ENCODE peak calls at places on chromosomes 1 and 21, in seven cellular contexts. W is choroid plexus epithelial cell, L is uterus, F is left ventricle myocardium inferior, E is thoracic aorta, R is HepG2, V is psoas muscle. U is an unnamed sample.

GRCh38 chr1:107298526-107298925 is 157.7 kb downstream of the NTNG1 start:
- DNase-seq in E (no peak), R (no peak), L (no peak), W (no peak), F (no peak), V (no peak), U (no peak)

GRCh38 chr21:31929548-31929947 is 56.7 kb downstream of the HUNK start:
- DNase-seq in V (no peak), E (no peak), W (no peak), R (peak), L (no peak), F (no peak), U (no peak)

GRCh38 chr1:232162001-232162400 is 467.9 kb downstream of the SIPA1L2 start:
- DNase-seq in F (no peak), L (no peak), E (no peak), W (no peak), V (no peak), R (no peak), U (no peak)

GRCh38 chr1:151371744-151372410 is 628 bp downstream of the SELENBP1 start:
- DNase-seq in R (no peak), V (peak), W (no peak), E (no peak), L (peak), F (peak), U (peak)

GRCh38 chr1:229943148-229943714 is 123.8 kb upstream of the GALNT2 start:
- DNase-seq in L (no peak), E (no peak), W (no peak), V (no peak), F (no peak), R (no peak), U (no peak)

GRCh38 chr1:23470282-23471070 is 13.5 kb downstream of the ASAP3 start:
- DNase-seq in F (peak), E (no peak), V (peak), W (peak), L (peak), R (no peak), U (peak)

GRCh38 chr1:229537894-229538293 is 20.6 kb downstream of the ABCB10 start:
- DNase-seq in L (no peak), E (no peak), F (no peak), W (peak), R (no peak), V (no peak), U (peak)

GRCh38 chr1:75338974-75339483 is 204.8 kb downstream of the LHX8 start:
- DNase-seq in F (no peak), E (no peak), V (no peak), W (no peak), R (no peak), L (no peak), U (no peak)

GRCh38 chr1:198497326-198498220 is 42.9 kb downstream of the ATP6V1G3 start:
- DNase-seq in F (no peak), W (peak), E (no peak), R (no peak), L (no peak), V (no peak), U (peak)

GRCh38 chr1:162373541-162374375 is 2.9 kb downstream of the SPATA46 start:
- DNase-seq in L (no peak), V (no peak), R (no peak), W (peak), F (no peak), E (no peak), U (peak)

GRCh38 chr1:234486858-234487830 is 8.2 kb upstream of the TARBP1 start:
- DNase-seq in L (peak), F (no peak), R (peak), V (no peak), W (peak), E (no peak), U (peak)

GRCh38 chr1:3067671-3068399 is 1.2 kb upstream of the PRDM16 start:
- DNase-seq in F (peak), E (no peak), R (no peak), L (no peak), V (no peak), W (no peak), U (no peak)
- H3K4me3 ChIP-seq in F (peak), E (peak), R (no peak), L (no peak), V (peak), W (no peak), U (no peak)

DNA sequence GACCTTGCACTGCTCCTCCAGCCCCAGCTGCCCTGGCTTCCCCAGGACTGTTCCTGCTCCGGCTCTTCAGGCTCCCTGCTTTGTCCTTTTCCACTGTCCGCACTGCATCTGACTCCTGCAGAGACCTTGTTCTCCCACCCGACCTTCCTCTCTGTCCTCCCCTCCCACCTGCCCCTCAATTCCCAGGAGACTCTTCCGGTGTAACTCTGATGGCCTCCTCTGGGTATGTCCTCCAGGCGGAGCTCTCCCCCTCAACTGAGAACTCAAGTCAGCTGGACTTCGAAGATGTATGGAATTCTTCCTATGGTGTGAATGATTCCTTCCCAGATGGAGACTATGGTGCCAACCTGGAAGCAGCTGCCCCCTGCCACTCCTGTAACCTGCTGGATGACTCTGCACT is 550 bp downstream of the ACKR1 start:
- DNase-seq in W (no peak), R (no peak), V (no peak), F (no peak), L (no peak), E (no peak), U (no peak)
- H3K4me3 ChIP-seq in W (no peak), R (no peak), V (peak), F (peak), L (peak), E (no peak), U (no peak)

GRCh38 chr1:51732701-51733425 is 116.0 kb downstream of the OSBPL9 start:
- DNase-seq in F (no peak), L (no peak), V (no peak), R (no peak), E (no peak), W (no peak), U (no peak)
- H3K4me3 ChIP-seq in F (no peak), L (no peak), V (no peak), R (no peak), E (no peak), W (no peak), U (no peak)

DNA sequence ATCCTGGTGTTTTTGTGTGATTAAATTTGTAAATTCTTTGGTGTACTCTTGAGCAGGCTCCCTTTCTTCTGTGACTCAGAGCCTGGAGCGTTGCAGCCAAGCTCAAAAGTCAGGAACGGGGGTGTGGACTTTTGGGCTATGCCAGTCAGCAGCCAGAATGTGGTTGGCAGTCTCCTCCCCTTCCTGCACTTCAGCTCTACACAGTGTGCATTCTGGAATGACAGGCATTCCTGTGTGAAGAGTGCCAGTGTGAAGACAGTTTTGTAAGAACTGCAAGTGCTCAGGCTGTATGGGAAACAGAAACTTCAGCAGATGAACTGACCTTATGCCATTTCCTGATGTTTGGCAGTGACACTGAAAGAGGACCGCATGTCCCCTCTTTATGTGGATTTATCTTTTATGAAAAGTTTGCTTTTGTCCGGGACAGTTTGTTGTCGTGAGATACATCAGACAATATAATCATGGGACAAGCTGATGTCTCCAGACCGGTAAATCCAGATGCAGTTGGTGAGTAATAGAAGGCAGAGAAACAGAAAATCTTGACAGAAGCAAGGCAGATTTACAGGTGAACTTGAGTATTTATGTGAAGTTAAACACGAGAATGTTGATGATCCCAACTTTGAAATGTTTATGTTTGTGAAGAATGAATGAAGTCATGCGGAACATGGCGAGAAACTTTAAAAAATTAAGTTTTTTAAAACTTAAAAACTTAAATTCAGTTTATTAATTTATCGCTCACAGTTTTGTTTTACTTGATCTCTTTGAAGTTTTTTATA is 67.7 kb upstream of the RCC1 start:
- DNase-seq in R (peak), E (peak), V (peak), W (peak), F (peak), L (peak), U (peak)
- H3K4me3 ChIP-seq in R (peak), E (peak), V (peak), W (peak), F (peak), L (no peak), U (peak)

DNA sequence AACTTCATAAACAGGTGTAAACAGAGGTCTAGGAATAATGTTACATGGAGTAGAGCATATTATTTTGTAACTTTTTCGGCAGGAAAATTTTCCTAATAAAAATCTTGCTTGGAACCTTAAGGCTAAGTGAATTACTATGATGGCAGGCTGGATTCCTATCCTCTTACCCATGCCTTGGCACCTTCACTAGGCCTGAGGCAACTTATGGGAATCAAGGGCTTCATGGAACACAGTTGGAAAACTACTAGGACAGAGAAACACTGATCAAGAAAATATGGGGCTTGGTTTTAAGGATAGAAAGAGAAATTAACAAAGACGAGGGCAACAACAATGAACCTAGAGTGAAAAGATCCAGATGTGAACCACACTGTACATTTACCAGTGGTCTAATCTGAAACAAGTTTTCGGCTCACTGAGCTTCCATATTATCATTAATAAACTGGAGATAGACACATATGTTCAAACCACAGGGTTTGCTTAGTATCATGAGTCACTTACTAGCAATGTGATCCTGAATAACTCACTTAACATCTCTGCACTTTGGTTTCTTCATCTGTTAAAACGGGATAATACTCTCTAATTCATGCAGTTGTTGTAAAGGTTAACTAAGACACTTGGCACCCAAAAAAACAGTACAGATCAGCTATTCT is 68.5 kb downstream of the GPATCH2 start:
- DNase-seq in F (no peak), W (peak), E (no peak), R (peak), L (no peak), V (no peak), U (peak)
- H3K4me3 ChIP-seq in F (no peak), W (no peak), E (no peak), R (no peak), L (no peak), V (no peak), U (no peak)